ENCODE peak calls at places on chromosomes 12 and 14, in ten cellular contexts. One of them, this sample, is unnamed.

GRCh38 chr12:86914716-86915115 is 658.5 kb upstream of the MGAT4C start:
- DNase-seq in GM12865: no peak
- DNase-seq in Calu3: peak
- DNase-seq in HCEC 1CT: peak
- DNase-seq in AG20443: peak
- DNase-seq in HS-5: peak
- DNase-seq in HuH-7.5: no peak
- DNase-seq in activated CD4-positive, alpha-beta T cell treated with anti-CD3 and anti-CD28 coated beads, Interleukin-2, amount 50 U/mL, for 4 hours: no peak
- DNase-seq in CD8-positive, alpha-beta memory T cell: no peak
- DNase-seq in PC-9: peak
- DNase-seq in this sample: peak

GRCh38 chr14:42045393-42045792 is 438.7 kb downstream of the LRFN5 start:
- DNase-seq in Calu3: no peak
- DNase-seq in HuH-7.5: no peak
- DNase-seq in GM12865: no peak
- DNase-seq in CD8-positive, alpha-beta memory T cell: no peak
- DNase-seq in activated CD4-positive, alpha-beta T cell treated with anti-CD3 and anti-CD28 coated beads, Interleukin-2, amount 50 U/mL, for 4 hours: no peak
- DNase-seq in PC-9: no peak
- DNase-seq in HS-5: no peak
- DNase-seq in AG20443: no peak
- DNase-seq in HCEC 1CT: no peak
- DNase-seq in this sample: no peak

GRCh38 chr14:59342108-59342507 is 123.1 kb downstream of the GPR135 start:
- DNase-seq in HuH-7.5: no peak
- DNase-seq in Calu3: no peak
- DNase-seq in activated CD4-positive, alpha-beta T cell treated with anti-CD3 and anti-CD28 coated beads, Interleukin-2, amount 50 U/mL, for 4 hours: no peak
- DNase-seq in HCEC 1CT: no peak
- DNase-seq in PC-9: peak
- DNase-seq in CD8-positive, alpha-beta memory T cell: no peak
- DNase-seq in AG20443: no peak
- DNase-seq in GM12865: no peak
- DNase-seq in HS-5: no peak
- DNase-seq in this sample: no peak

GRCh38 chr12:105611340-105611739 is 280.8 kb downstream of the C12orf75 start:
- DNase-seq in Calu3: no peak
- DNase-seq in AG20443: no peak
- DNase-seq in PC-9: no peak
- DNase-seq in HuH-7.5: no peak
- DNase-seq in CD8-positive, alpha-beta memory T cell: no peak
- DNase-seq in GM12865: no peak
- DNase-seq in activated CD4-positive, alpha-beta T cell treated with anti-CD3 and anti-CD28 coated beads, Interleukin-2, amount 50 U/mL, for 4 hours: no peak
- DNase-seq in HS-5: no peak
- DNase-seq in HCEC 1CT: no peak
- DNase-seq in this sample: no peak

GRCh38 chr12:92775416-92775815 is 72.6 kb downstream of the PLEKHG7 start:
- DNase-seq in Calu3: no peak
- DNase-seq in HuH-7.5: no peak
- DNase-seq in CD8-positive, alpha-beta memory T cell: no peak
- DNase-seq in GM12865: no peak
- DNase-seq in activated CD4-positive, alpha-beta T cell treated with anti-CD3 and anti-CD28 coated beads, Interleukin-2, amount 50 U/mL, for 4 hours: no peak
- DNase-seq in AG20443: no peak
- DNase-seq in HCEC 1CT: no peak
- DNase-seq in PC-9: no peak
- DNase-seq in HS-5: no peak
- DNase-seq in this sample: no peak

GRCh38 chr14:99524804-99525698 is 43.8 kb downstream of the CCNK start:
- DNase-seq in CD8-positive, alpha-beta memory T cell: no peak
- DNase-seq in Calu3: peak
- DNase-seq in PC-9: no peak
- DNase-seq in HCEC 1CT: peak
- DNase-seq in activated CD4-positive, alpha-beta T cell treated with anti-CD3 and anti-CD28 coated beads, Interleukin-2, amount 50 U/mL, for 4 hours: no peak
- DNase-seq in GM12865: no peak
- DNase-seq in HuH-7.5: peak
- DNase-seq in AG20443: peak
- DNase-seq in HS-5: no peak
- DNase-seq in this sample: peak

GRCh38 chr12:132561784-132562156 is 48.6 kb downstream of the LRCOL1 start:
- DNase-seq in activated CD4-positive, alpha-beta T cell treated with anti-CD3 and anti-CD28 coated beads, Interleukin-2, amount 50 U/mL, for 4 hours: no peak
- DNase-seq in GM12865: peak
- DNase-seq in HCEC 1CT: no peak
- DNase-seq in AG20443: peak
- DNase-seq in PC-9: no peak
- DNase-seq in Calu3: peak
- DNase-seq in HS-5: no peak
- DNase-seq in HuH-7.5: peak
- DNase-seq in CD8-positive, alpha-beta memory T cell: no peak
- DNase-seq in this sample: peak

GRCh38 chr12:50271724-50272247 is 11.5 kb downstream of the LIMA1 start:
- DNase-seq in HCEC 1CT: peak
- DNase-seq in Calu3: no peak
- DNase-seq in CD8-positive, alpha-beta memory T cell: no peak
- DNase-seq in HS-5: no peak
- DNase-seq in HuH-7.5: no peak
- DNase-seq in GM12865: no peak
- DNase-seq in PC-9: no peak
- DNase-seq in activated CD4-positive, alpha-beta T cell treated with anti-CD3 and anti-CD28 coated beads, Interleukin-2, amount 50 U/mL, for 4 hours: no peak
- DNase-seq in AG20443: peak
- DNase-seq in this sample: no peak

GRCh38 chr12:45130881-45131281 is 80.0 kb upstream of the DBX2 start:
- DNase-seq in HS-5: peak
- DNase-seq in activated CD4-positive, alpha-beta T cell treated with anti-CD3 and anti-CD28 coated beads, Interleukin-2, amount 50 U/mL, for 4 hours: no peak
- DNase-seq in GM12865: peak
- DNase-seq in CD8-positive, alpha-beta memory T cell: peak
- DNase-seq in HCEC 1CT: peak
- DNase-seq in Calu3: peak
- DNase-seq in HuH-7.5: peak
- DNase-seq in PC-9: peak
- DNase-seq in AG20443: peak
- DNase-seq in this sample: peak

GRCh38 chr14:95774265-95775160 is 60.6 kb upstream of the TCL1A start:
- DNase-seq in HS-5: no peak
- DNase-seq in CD8-positive, alpha-beta memory T cell: peak
- DNase-seq in activated CD4-positive, alpha-beta T cell treated with anti-CD3 and anti-CD28 coated beads, Interleukin-2, amount 50 U/mL, for 4 hours: peak
- DNase-seq in GM12865: peak
- DNase-seq in AG20443: peak
- DNase-seq in HuH-7.5: peak
- DNase-seq in Calu3: peak
- DNase-seq in HCEC 1CT: peak
- DNase-seq in PC-9: no peak
- DNase-seq in this sample: peak

GRCh38 chr12:93032748-93033147 is 103.7 kb upstream of the EEA1 start:
- DNase-seq in HCEC 1CT: peak
- DNase-seq in activated CD4-positive, alpha-beta T cell treated with anti-CD3 and anti-CD28 coated beads, Interleukin-2, amount 50 U/mL, for 4 hours: no peak
- DNase-seq in GM12865: no peak
- DNase-seq in HuH-7.5: no peak
- DNase-seq in AG20443: no peak
- DNase-seq in PC-9: no peak
- DNase-seq in CD8-positive, alpha-beta memory T cell: no peak
- DNase-seq in Calu3: no peak
- DNase-seq in HS-5: no peak
- DNase-seq in this sample: no peak

GRCh38 chr14:90795744-90796143 is 20.5 kb downstream of the TTC7B start:
- DNase-seq in activated CD4-positive, alpha-beta T cell treated with anti-CD3 and anti-CD28 coated beads, Interleukin-2, amount 50 U/mL, for 4 hours: no peak
- DNase-seq in Calu3: no peak
- DNase-seq in AG20443: peak
- DNase-seq in HuH-7.5: no peak
- DNase-seq in PC-9: no peak
- DNase-seq in CD8-positive, alpha-beta memory T cell: no peak
- DNase-seq in GM12865: no peak
- DNase-seq in HCEC 1CT: peak
- DNase-seq in HS-5: peak
- DNase-seq in this sample: peak

GRCh38 chr14:71363961-71364360 is 456.7 kb downstream of the PCNX1 start:
- DNase-seq in CD8-positive, alpha-beta memory T cell: no peak
- DNase-seq in activated CD4-positive, alpha-beta T cell treated with anti-CD3 and anti-CD28 coated beads, Interleukin-2, amount 50 U/mL, for 4 hours: no peak
- DNase-seq in GM12865: no peak
- DNase-seq in HCEC 1CT: peak
- DNase-seq in AG20443: peak
- DNase-seq in Calu3: no peak
- DNase-seq in HuH-7.5: no peak
- DNase-seq in PC-9: no peak
- DNase-seq in HS-5: no peak
- DNase-seq in this sample: no peak

GRCh38 chr12:122891661-122892525 is 4.0 kb downstream of the VPS37B start:
- DNase-seq in HS-5: no peak
- DNase-seq in HCEC 1CT: peak
- DNase-seq in Calu3: peak
- DNase-seq in GM12865: no peak
- DNase-seq in activated CD4-positive, alpha-beta T cell treated with anti-CD3 and anti-CD28 coated beads, Interleukin-2, amount 50 U/mL, for 4 hours: no peak
- DNase-seq in CD8-positive, alpha-beta memory T cell: no peak
- DNase-seq in PC-9: peak
- DNase-seq in HuH-7.5: no peak
- DNase-seq in AG20443: no peak
- DNase-seq in this sample: no peak

GRCh38 chr14:94441531-94442205 is 10.9 kb downstream of the SERPINA11 start:
- DNase-seq in Calu3: no peak
- DNase-seq in PC-9: no peak
- DNase-seq in CD8-positive, alpha-beta memory T cell: no peak
- DNase-seq in activated CD4-positive, alpha-beta T cell treated with anti-CD3 and anti-CD28 coated beads, Interleukin-2, amount 50 U/mL, for 4 hours: no peak
- DNase-seq in HuH-7.5: no peak
- DNase-seq in HCEC 1CT: no peak
- DNase-seq in AG20443: no peak
- DNase-seq in GM12865: no peak
- DNase-seq in HS-5: no peak
- DNase-seq in this sample: no peak

GRCh38 chr14:68789002-68789797 is 3.7 kb downstream of the ZFP36L1 start:
- DNase-seq in activated CD4-positive, alpha-beta T cell treated with anti-CD3 and anti-CD28 coated beads, Interleukin-2, amount 50 U/mL, for 4 hours: peak
- DNase-seq in HCEC 1CT: peak
- DNase-seq in AG20443: peak
- DNase-seq in PC-9: peak
- DNase-seq in Calu3: peak
- DNase-seq in CD8-positive, alpha-beta memory T cell: peak
- DNase-seq in GM12865: peak
- DNase-seq in HuH-7.5: no peak
- DNase-seq in HS-5: no peak
- DNase-seq in this sample: peak

GRCh38 chr12:169528-170360 is 44.2 kb downstream of the SLC6A12 start:
- DNase-seq in Calu3: no peak
- DNase-seq in AG20443: no peak
- DNase-seq in HuH-7.5: no peak
- DNase-seq in GM12865: no peak
- DNase-seq in PC-9: no peak
- DNase-seq in activated CD4-positive, alpha-beta T cell treated with anti-CD3 and anti-CD28 coated beads, Interleukin-2, amount 50 U/mL, for 4 hours: no peak
- DNase-seq in HS-5: no peak
- DNase-seq in HCEC 1CT: no peak
- DNase-seq in CD8-positive, alpha-beta memory T cell: no peak
- DNase-seq in this sample: no peak

GRCh38 chr14:72714094-72714493 is 179.8 kb downstream of the DPF3 start:
- DNase-seq in Calu3: no peak
- DNase-seq in HuH-7.5: no peak
- DNase-seq in HS-5: no peak
- DNase-seq in PC-9: no peak
- DNase-seq in CD8-positive, alpha-beta memory T cell: peak
- DNase-seq in HCEC 1CT: no peak
- DNase-seq in AG20443: no peak
- DNase-seq in GM12865: peak
- DNase-seq in activated CD4-positive, alpha-beta T cell treated with anti-CD3 and anti-CD28 coated beads, Interleukin-2, amount 50 U/mL, for 4 hours: no peak
- DNase-seq in this sample: no peak

This sample was measured in AG08396.